ENCODE peak calls at places on chromosomes 16 and 17, in nine cellular contexts. H is heart left ventricle, T is body of pancreas, W is stomach, J is ovary, V is A549, O is right lobe of liver, Y is testis, E is HCT116. N is an unnamed sample.
A peak's percentile ranks its signal among the peaks of the same experiment; 100 is the strongest.

GRCh38 chr17:76735006-76735405 is 2.1 kb downstream of the SRSF2 start:
- DNase-seq in H (no peak), T (no peak), W (no peak), J (no peak), V (peak; percentile 40), O (no peak), Y (no peak), E (no peak), N (no peak)

GRCh38 chr16:51407921-51408320 is 256.9 kb upstream of the SALL1 start:
- DNase-seq in H (no peak), T (no peak), W (no peak), J (no peak), V (no peak), O (no peak), Y (no peak), E (no peak), N (no peak)

GRCh38 chr16:21638573-21638975 is 13.8 kb downstream of the IGSF6 start:
- DNase-seq in H (no peak), T (no peak), W (no peak), J (no peak), V (no peak), O (no peak), Y (no peak), E (no peak), N (no peak)

GRCh38 chr17:77886387-77886728 is 72.1 kb upstream of the TNRC6C start:
- DNase-seq in H (peak; percentile 39), T (no peak), W (peak; percentile 41), J (no peak), V (peak; percentile 33), O (no peak), Y (no peak), E (no peak), N (no peak)

GRCh38 chr17:75232786-75233185 is 27.3 kb downstream of the NUP85 start:
- DNase-seq in H (no peak), T (no peak), W (no peak), J (no peak), V (no peak), O (no peak), Y (no peak), E (no peak), N (no peak)

GRCh38 chr17:37650419-37651003 is 7.3 kb upstream of the DDX52 start:
- DNase-seq in H (no peak), T (peak; percentile 57), W (no peak), J (no peak), V (peak; percentile 76), O (peak; percentile 52), Y (peak; percentile 56), E (peak; percentile 41), N (peak; percentile 54)

GRCh38 chr16:29779474-29779873 is 1.4 kb downstream of the ZG16 start:
- DNase-seq in H (no peak), T (no peak), W (no peak), J (no peak), V (peak; percentile 51), O (no peak), Y (no peak), E (no peak), N (no peak)

GRCh38 chr17:43330876-43331639 is 67.7 kb upstream of the ARL4D start:
- DNase-seq in H (no peak), T (no peak), W (no peak), J (no peak), V (peak; percentile 58), O (no peak), Y (no peak), E (no peak), N (no peak)

GRCh38 chr16:70432800-70433455 is 6.0 kb downstream of the ST3GAL2 start:
- DNase-seq in H (no peak), T (peak; percentile 15), W (no peak), J (peak; percentile 29), V (no peak), O (no peak), Y (no peak), E (no peak), N (no peak)

GRCh38 chr16:70432304-70432799 is 6.5 kb downstream of the ST3GAL2 start:
- DNase-seq in H (no peak), T (no peak), W (no peak), J (no peak), V (no peak), O (no peak), Y (no peak), E (no peak), N (no peak)

GRCh38 chr16:70429888-70430666 is 8.8 kb downstream of the ST3GAL2 start:
- DNase-seq in H (no peak), T (no peak), W (no peak), J (no peak), V (no peak), O (peak; percentile 68), Y (no peak), E (no peak), N (no peak)

GRCh38 chr16:70428178-70428998 is 10.5 kb downstream of the ST3GAL2 start:
- DNase-seq in H (peak; percentile 94), T (peak; percentile 98), W (peak; percentile 87), J (peak; percentile 94), V (peak; percentile 96), O (peak; percentile 99), Y (peak; percentile 97), E (peak; percentile 51), N (peak; percentile 99)

DNA sequence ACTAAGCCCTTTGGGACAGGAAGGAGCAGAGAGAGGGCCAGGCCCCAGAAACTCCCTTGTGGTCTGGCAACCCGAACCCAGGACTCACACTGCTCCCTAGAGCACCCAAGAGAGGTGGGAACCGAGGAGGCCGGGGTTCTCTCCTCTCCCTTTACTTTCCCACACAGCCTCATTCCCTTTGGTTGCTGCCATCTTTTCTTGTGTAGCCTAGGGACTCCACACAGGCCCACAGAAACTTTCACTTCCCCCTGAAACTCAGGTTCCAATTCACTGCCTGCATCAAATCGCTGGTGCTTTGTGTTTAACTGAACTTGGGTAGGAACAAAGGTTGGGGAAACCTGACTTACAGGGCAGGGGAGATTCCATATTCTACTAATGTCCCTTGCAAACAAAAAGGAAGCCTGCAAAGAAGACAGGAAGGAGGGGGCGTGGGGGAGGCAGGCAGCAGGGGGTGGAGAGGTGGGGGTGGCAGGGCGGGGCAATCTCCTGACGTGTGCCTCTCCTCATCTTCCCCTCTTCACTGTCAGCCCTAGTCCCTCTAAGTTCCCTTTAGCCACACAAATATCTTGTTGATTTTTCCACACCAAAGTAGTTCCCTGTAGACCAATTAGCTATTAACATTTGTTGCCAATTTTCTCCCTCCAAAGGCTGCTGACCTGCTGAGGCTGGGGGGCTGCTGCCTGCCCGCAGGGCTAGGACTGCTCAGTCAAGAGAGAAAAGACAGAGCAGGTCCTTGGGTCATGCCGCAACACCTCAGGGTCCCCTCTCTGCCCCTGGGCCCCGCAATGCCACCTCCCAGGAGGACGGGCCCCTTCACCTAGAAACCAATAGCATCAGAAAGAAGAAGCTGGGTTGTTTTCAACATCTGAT is 8.0 kb downstream of the ST3GAL2 start:
- DNase-seq in H (peak; percentile 50), T (no peak), W (no peak), J (no peak), V (no peak), O (no peak), Y (no peak), E (no peak), N (no peak)
- TF ChIP-seq POLR2A in H (no peak), T (no peak), W (no peak), J (no peak), V (no peak), O (no peak), Y (no peak), E (no peak), N (no peak)

GRCh38 chr17:21001111-21001812 is 41.5 kb downstream of the USP22 start:
- DNase-seq in H (no peak), T (no peak), W (no peak), J (no peak), V (no peak), O (no peak), Y (no peak), E (no peak), N (no peak)

GRCh38 chr17:21003007-21003621 is 39.7 kb downstream of the USP22 start:
- DNase-seq in H (no peak), T (no peak), W (no peak), J (no peak), V (no peak), O (no peak), Y (no peak), E (no peak), N (no peak)

GRCh38 chr17:21002309-21003006 is 40.4 kb downstream of the USP22 start:
- DNase-seq in H (no peak), T (no peak), W (no peak), J (no peak), V (no peak), O (no peak), Y (no peak), E (no peak), N (no peak)

GRCh38 chr17:20999841-21000532 is 42.8 kb downstream of the USP22 start:
- DNase-seq in H (no peak), T (no peak), W (no peak), J (no peak), V (no peak), O (no peak), Y (no peak), E (no peak), N (no peak)

GRCh38 chr17:21001813-21002221 is 41.0 kb downstream of the USP22 start:
- DNase-seq in H (no peak), T (peak; percentile 31), W (no peak), J (no peak), V (no peak), O (no peak), Y (no peak), E (no peak), N (no peak)
- H3K27ac ChIP-seq in H (no peak overlapping the region), T (no peak overlapping the region), W (peak overlapping the region; percentile 40), J (no peak overlapping the region), V (no peak overlapping the region), O (no peak overlapping the region), Y (no peak overlapping the region), E (no peak overlapping the region), N (no peak overlapping the region)

GRCh38 chr17:2403044-2403443 is 2.2 kb upstream of the MNT start:
- DNase-seq in H (no peak), T (no peak), W (no peak), J (no peak), V (no peak), O (no peak), Y (no peak), E (no peak), N (no peak)

GRCh38 chr17:2410951-2411350 is 10.1 kb upstream of the MNT start:
- DNase-seq in H (no peak), T (no peak), W (no peak), J (no peak), V (peak; percentile 12), O (no peak), Y (no peak), E (no peak), N (no peak)

GRCh38 chr17:2406271-2406902 is 5.5 kb upstream of the MNT start:
- DNase-seq in H (no peak), T (no peak), W (peak; percentile 50), J (no peak), V (peak; percentile 70), O (no peak), Y (peak; percentile 65), E (no peak), N (peak; percentile 60)

GRCh38 chr17:2405247-2405926 is 4.5 kb upstream of the MNT start:
- DNase-seq in H (no peak), T (no peak), W (peak; percentile 26), J (no peak), V (peak; percentile 67), O (peak; percentile 42), Y (peak; percentile 36), E (no peak), N (no peak)

GRCh38 chr17:2406903-2407790 is 6.3 kb upstream of the MNT start:
- DNase-seq in H (no peak), T (peak; percentile 66), W (peak; percentile 69), J (no peak), V (peak; percentile 89), O (peak; percentile 45), Y (peak; percentile 84), E (peak; percentile 90), N (peak; percentile 86)
- TF ChIP-seq POLR2A in H (peak; percentile 19), T (no peak), W (no peak), J (no peak), V (no peak), O (no peak), Y (no peak), E (no peak), N (peak; percentile 81)

GRCh38 chr17:72838581-72838980 is 253.9 kb downstream of the SLC39A11 start:
- DNase-seq in H (no peak), T (no peak), W (no peak), J (no peak), V (no peak), O (no peak), Y (no peak), E (no peak), N (no peak)
- H3K27ac ChIP-seq in H (no peak overlapping the region), T (no peak overlapping the region), W (no peak overlapping the region), J (no peak overlapping the region), V (no peak overlapping the region), O (no peak overlapping the region), Y (no peak overlapping the region), E (no peak overlapping the region), N (no peak overlapping the region)